ENCODE peak calls at places on chromosome 6, in five cellular contexts. M is mucosa of descending colon, S is HCT116, I is RWPE1, P is uterus. X is an unnamed sample.

GRCh38 chr6:3227363-3228045 is at the start of gene TUBB2B:
- DNase-seq in M (no peak), I (no peak), S (no peak), P (peak), X (no peak)

GRCh38 chr6:100121854-100122609 is 128.0 kb upstream of the MCHR2 start:
- DNase-seq in I (no peak), P (no peak), S (no peak), M (no peak), X (no peak)

GRCh38 chr6:31557443-31558317 is 10.3 kb downstream of the NFKBIL1 start:
- DNase-seq in P (no peak), S (no peak), I (no peak), M (no peak), X (no peak)

GRCh38 chr6:170292778-170293164 is 1.9 kb upstream of the DLL1 start:
- DNase-seq in M (no peak), I (no peak), S (peak), P (no peak), X (no peak)

GRCh38 chr6:29847871-29848630 is 20.4 kb downstream of the HLA-G start:
- DNase-seq in S (peak), I (peak), P (peak), M (peak), X (peak)

GRCh38 chr6:90297866-90298381 is 1.3 kb upstream of the BACH2 start:
- DNase-seq in P (no peak), I (no peak), S (no peak), M (no peak), X (no peak)

GRCh38 chr6:82783587-82784253 is 281.9 kb downstream of the UBE3D start:
- DNase-seq in S (no peak), M (no peak), I (no peak), P (no peak), X (no peak)

GRCh38 chr6:5126214-5126613 is 41.1 kb downstream of the PPP1R3G start:
- DNase-seq in M (no peak), I (no peak), P (no peak), S (no peak), X (no peak)

GRCh38 chr6:30926644-30927043 is 5.3 kb downstream of the SFTA2 start:
- DNase-seq in P (no peak), S (no peak), M (no peak), I (peak), X (peak)

GRCh38 chr6:45786243-45786795 is 229.3 kb downstream of the CLIC5 start:
- DNase-seq in I (no peak), S (no peak), M (no peak), P (no peak), X (no peak)

GRCh38 chr6:41767112-41767946 is 12.4 kb downstream of the FRS3 start:
- DNase-seq in P (peak), I (peak), M (no peak), S (no peak), X (no peak)

GRCh38 chr6:67629268-67629667 is 1005.8 kb upstream of the ADGRB3 start:
- DNase-seq in S (no peak), M (no peak), P (no peak), I (no peak), X (no peak)

GRCh38 chr6:118335325-118335724 is 212.8 kb upstream of the PLN start:
- DNase-seq in I (no peak), S (no peak), M (no peak), P (no peak), X (no peak)

GRCh38 chr6:69105288-69105687 is 470.2 kb downstream of the ADGRB3 start:
- DNase-seq in P (no peak), M (no peak), S (no peak), I (no peak), X (no peak)
- TF ChIP-seq CTCF in P (no peak), M (no peak), S (no peak), I (no peak), X (no peak)

GRCh38 chr6:133855599-133855972 is 33.3 kb upstream of the TCF21 start:
- DNase-seq in I (no peak), M (no peak), P (no peak), S (no peak), X (no peak)

GRCh38 chr6:133855994-133856393 is 32.9 kb upstream of the TCF21 start:
- DNase-seq in M (no peak), P (no peak), S (no peak), I (no peak), X (no peak)

GRCh38 chr6:133854167-133854632 is 34.7 kb upstream of the TCF21 start:
- DNase-seq in I (no peak), P (no peak), M (no peak), S (no peak), X (no peak)

GRCh38 chr6:133856911-133857310 is 32.0 kb upstream of the TCF21 start:
- DNase-seq in S (no peak), P (no peak), M (no peak), I (no peak), X (no peak)

GRCh38 chr6:133854633-133855598 is 34.0 kb upstream of the TCF21 start:
- DNase-seq in S (no peak), I (no peak), M (no peak), P (no peak), X (no peak)
- TF ChIP-seq CTCF in S (no peak), I (no peak), M (no peak), P (no peak), X (no peak)

GRCh38 chr6:56417823-56418222 is 170.4 kb upstream of the COL21A1 start:
- DNase-seq in I (no peak), M (no peak), P (no peak), S (no peak), X (no peak)
- TF ChIP-seq CTCF in I (no peak), M (no peak), P (no peak), S (no peak), X (no peak)

GRCh38 chr6:147282566-147282959 is 78.3 kb downstream of the STXBP5 start:
- DNase-seq in S (no peak), M (no peak), I (no peak), P (no peak), X (no peak)

GRCh38 chr6:147287869-147288271 is 83.7 kb downstream of the STXBP5 start:
- DNase-seq in I (peak), P (no peak), S (peak), M (no peak), X (no peak)

GRCh38 chr6:147281895-147282565 is 77.8 kb downstream of the STXBP5 start:
- DNase-seq in I (no peak), S (no peak), P (no peak), M (no peak), X (no peak)

GRCh38 chr6:147283460-147283859 is 79.2 kb downstream of the STXBP5 start:
- DNase-seq in I (no peak), S (no peak), P (peak), M (no peak), X (no peak)

GRCh38 chr6:147285087-147285855 is 81.1 kb downstream of the STXBP5 start:
- DNase-seq in P (no peak), S (peak), M (no peak), I (peak), X (no peak)
- TF ChIP-seq CTCF in P (peak), S (peak), M (no peak), I (peak), X (peak)

GRCh38 chr6:152954443-152954842 is 28.4 kb downstream of the FBXO5 start:
- DNase-seq in P (no peak), I (no peak), S (no peak), M (no peak), X (no peak)

GRCh38 chr6:152948150-152948768 is 34.6 kb downstream of the FBXO5 start:
- DNase-seq in I (peak), S (peak), M (no peak), P (no peak), X (no peak)

GRCh38 chr6:152952045-152952444 is 30.8 kb downstream of the FBXO5 start:
- DNase-seq in P (no peak), S (no peak), M (no peak), I (peak), X (no peak)

GRCh38 chr6:152950240-152950639 is 32.6 kb downstream of the FBXO5 start:
- DNase-seq in S (no peak), I (no peak), P (no peak), M (no peak), X (no peak)

DNA sequence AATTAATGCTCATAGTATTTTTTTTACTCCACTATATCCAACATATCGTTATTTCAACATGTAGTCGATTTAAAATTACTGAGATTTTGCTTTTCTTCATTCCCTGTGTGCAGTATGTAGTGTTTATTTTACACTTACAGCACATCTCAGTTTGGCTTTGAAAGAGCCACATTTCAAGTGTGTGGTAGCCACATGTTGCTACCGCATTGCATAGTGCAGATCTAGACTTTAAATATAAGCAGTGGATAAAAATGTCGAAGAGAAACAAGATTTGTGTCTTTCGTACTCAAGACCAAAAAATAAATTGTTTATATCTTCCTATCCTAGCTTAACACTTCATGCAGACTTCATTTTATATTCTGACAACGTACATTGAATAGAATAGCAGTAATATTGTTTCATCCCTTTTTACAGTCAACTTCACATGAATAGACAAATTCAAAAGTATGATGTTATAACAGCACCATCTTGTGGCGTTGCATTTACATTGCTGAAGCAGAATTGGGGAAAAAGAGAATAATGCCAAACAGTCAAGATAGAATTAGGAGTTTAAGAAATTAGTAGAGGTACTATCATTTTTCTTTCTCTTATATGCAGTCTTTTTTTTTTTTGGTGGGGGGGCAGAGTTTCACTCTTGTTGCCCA is 29.9 kb downstream of the FBXO5 start:
- DNase-seq in I (peak), M (no peak), P (no peak), S (peak), X (no peak)
- TF ChIP-seq CTCF in I (peak), M (no peak), P (no peak), S (peak), X (peak)

GRCh38 chr6:18260448-18261106 is 3.8 kb downstream of the DEK start:
- DNase-seq in M (no peak), I (no peak), S (no peak), P (no peak), X (peak)
- TF ChIP-seq CTCF in M (no peak), I (no peak), S (no peak), P (no peak), X (no peak)

GRCh38 chr6:38933426-38933825 is 115.2 kb upstream of the GLP1R start:
- DNase-seq in M (no peak), S (peak), I (peak), P (no peak), X (no peak)
- TF ChIP-seq CTCF in M (no peak), S (peak), I (peak), P (no peak), X (peak)

DNA sequence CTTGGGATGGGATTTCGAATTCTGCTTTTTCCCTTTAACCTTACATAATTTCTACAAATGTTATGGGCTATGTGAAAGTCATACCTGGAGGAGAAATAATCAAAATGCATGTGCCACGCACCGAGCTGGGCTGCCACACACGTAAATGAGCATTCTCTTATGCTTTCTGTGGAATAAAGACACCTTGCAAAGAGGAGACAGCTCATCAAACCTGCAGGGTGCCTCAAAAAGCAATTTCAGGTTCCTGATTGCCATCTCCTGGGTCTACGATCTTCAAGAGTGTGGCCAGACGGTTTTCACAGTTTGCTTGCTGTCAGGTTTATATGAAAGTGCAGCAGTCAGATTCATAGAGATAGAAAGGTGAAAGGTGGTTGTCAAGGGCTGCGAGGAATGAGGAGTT is 36.6 kb downstream of the DUSP22 start:
- DNase-seq in I (no peak), P (no peak), M (no peak), S (no peak), X (no peak)
- TF ChIP-seq CTCF in I (no peak), P (no peak), M (no peak), S (no peak), X (no peak)

DNA sequence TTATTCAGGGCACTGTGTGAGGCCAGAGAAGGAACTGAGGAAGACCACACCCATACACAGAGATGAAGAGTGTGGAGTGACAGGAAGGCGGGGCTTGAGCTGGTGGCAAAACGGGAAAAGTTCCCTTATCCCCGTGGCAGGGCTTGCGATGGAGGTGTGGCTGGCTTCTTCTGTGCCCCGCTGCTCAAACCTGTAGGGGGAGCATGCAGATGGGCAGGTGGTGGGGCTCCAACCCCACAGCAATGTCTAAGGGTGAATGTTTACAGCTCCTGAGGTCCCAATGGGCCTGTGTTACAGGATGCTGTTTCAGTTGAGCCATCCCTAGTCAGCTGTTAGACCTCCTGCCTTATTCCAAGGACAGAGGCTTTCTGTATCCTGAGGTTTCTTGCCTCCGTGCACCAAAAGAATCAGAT is 105.9 kb downstream of the LY86 start:
- DNase-seq in S (no peak), M (peak), P (no peak), I (no peak), X (peak)
- TF ChIP-seq CTCF in S (no peak), M (no peak), P (no peak), I (no peak), X (peak)

GRCh38 chr6:151240861-151241642 is 1.3 kb downstream of the AKAP12 start:
- DNase-seq in I (peak), M (peak), S (no peak), P (peak), X (no peak)
- TF ChIP-seq CTCF in I (no peak), M (no peak), S (no peak), P (no peak), X (no peak)